ENCODE peak calls at places on chromosomes 6 and 20, in four cellular contexts. P is aorta; O is stimulated activated CD4-positive, alpha-beta T cell treated with anti-CD3 and anti-CD28 coated beads, Interleukin-2, amount 100 ng/mL, for 48 hours; I is NCI-H1105. C is an unnamed sample.

GRCh38 chr6:56914791-56915658 is 39.9 kb upstream of the BEND6 start:
- DNase-seq in P (no peak), O (no peak), I (no peak), C (no peak)

GRCh38 chr20:51480507-51481270 is 61.8 kb downstream of the NFATC2 start:
- DNase-seq in P (no peak), O (peak), I (no peak), C (no peak)

GRCh38 chr6:166733900-166734299 is 106.8 kb upstream of the RPS6KA2 start:
- DNase-seq in P (no peak), O (no peak), I (no peak), C (no peak)

GRCh38 chr6:89035252-89036106 is 45.1 kb upstream of the PNRC1 start:
- DNase-seq in P (peak), O (no peak), I (no peak), C (peak)

GRCh38 chr6:133741375-133741861 is 147.5 kb upstream of the TCF21 start:
- DNase-seq in P (no peak), O (no peak), I (peak), C (peak)

GRCh38 chr6:701696-702479 is 8.9 kb upstream of the EXOC2 start:
- DNase-seq in P (no peak), O (no peak), I (no peak), C (no peak)

GRCh38 chr20:62603021-62603906 is 39.0 kb upstream of the SLCO4A1 start:
- DNase-seq in P (no peak), O (no peak), I (peak), C (peak)

GRCh38 chr6:37551446-37551845 is 51.8 kb upstream of the CCDC167 start:
- DNase-seq in P (no peak), O (no peak), I (no peak), C (no peak)

GRCh38 chr20:35648836-35649235 is 15.9 kb downstream of the CPNE1 start:
- DNase-seq in P (no peak), O (no peak), I (no peak), C (peak)

GRCh38 chr6:1917628-1918371 is 308.1 kb downstream of the FOXC1 start:
- DNase-seq in P (peak), O (peak), I (no peak), C (peak)

GRCh38 chr6:41040101-41040910 is 1.3 kb upstream of the UNC5CL start:
- DNase-seq in P (peak), O (no peak), I (no peak), C (no peak)

GRCh38 chr6:129749749-129750120 is 39.8 kb upstream of the ARHGAP18 start:
- DNase-seq in P (no peak), O (no peak), I (no peak), C (peak)

GRCh38 chr6:47729019-47729418 is 30.6 kb downstream of the ADGRF4 start:
- DNase-seq in P (no peak), O (no peak), I (no peak), C (no peak)

GRCh38 chr6:7909323-7910276 is 988 bp downstream of the TXNDC5 start:
- DNase-seq in P (peak), O (peak), I (no peak), C (peak)

GRCh38 chr6:110662468-110663211 is 152.6 kb downstream of the CDK19 start:
- DNase-seq in P (no peak), O (no peak), I (no peak), C (peak)

GRCh38 chr6:143806282-143807102 is 36.6 kb upstream of the LTV1 start:
- DNase-seq in P (no peak), O (peak), I (no peak), C (peak)

GRCh38 chr6:158377866-158378265 is 65.6 kb downstream of the TULP4 start:
- DNase-seq in P (no peak), O (no peak), I (peak), C (peak)

GRCh38 chr20:52268184-52268583 is 76.6 kb upstream of the ZFP64 start:
- DNase-seq in P (no peak), O (no peak), I (no peak), C (no peak)

GRCh38 chr20:20489623-20490341 is 121.9 kb downstream of the INSM1 start:
- DNase-seq in P (no peak), O (no peak), I (no peak), C (no peak)

GRCh38 chr20:2814587-2815051 is at the start of gene C20orf141:
- DNase-seq in P (no peak), O (no peak), I (no peak), C (peak)

GRCh38 chr6:157436200-157436943 is 55.4 kb downstream of the ZDHHC14 start:
- DNase-seq in P (no peak), O (no peak), I (no peak), C (peak)